ENCODE peak calls at places on chromosomes 4 and X, in five cellular contexts. S is thyroid gland; D is endothelial cell of umbilical vein; B is effector memory CD4-positive, alpha-beta T cell; A is transverse colon. G is an unnamed sample. For H3K36me3 and H3K27me3, the result is how much of the 10 kb centered on the place peaks cover.

GRCh38 chr4:147513051-147513450 is 32.2 kb downstream of the EDNRA start:
- DNase-seq in A (no peak), S (no peak), B (no peak), D (no peak), G (no peak)

GRCh38 chrX:14922437-14922836 is 49.2 kb downstream of the MOSPD2 start:
- DNase-seq in D (no peak), B (no peak), A (no peak), S (no peak), G (no peak)

GRCh38 chrX:31679861-31680260 is 608.0 kb upstream of the FTHL17 start:
- DNase-seq in S (no peak), D (no peak), A (no peak), B (no peak), G (no peak)

GRCh38 chr4:60201052-60201673 is 999.0 kb upstream of the ADGRL3 start:
- DNase-seq in A (peak), S (peak), B (no peak), D (peak), G (peak)

GRCh38 chr4:86896596-86896995 is 4.4 kb upstream of the C4orf36 start:
- DNase-seq in S (no peak), B (no peak), D (no peak), A (no peak), G (no peak)

GRCh38 chrX:106168107-106168506 is at the start of gene PWWP3B:
- DNase-seq in A (peak), D (no peak), S (peak), B (no peak), G (peak)

GRCh38 chr4:155762351-155762750 is 3.5 kb downstream of the GUCY1B1 start:
- DNase-seq in B (no peak), A (no peak), S (no peak), D (no peak), G (no peak)

GRCh38 chr4:151331276-151332042 is 6.1 kb upstream of the SH3D19 start:
- DNase-seq in B (no peak), A (no peak), D (no peak), S (no peak), G (no peak)

GRCh38 chr4:137310156-137310555 is 222.1 kb downstream of the PCDH18 start:
- DNase-seq in A (no peak), S (no peak), B (no peak), D (no peak), G (no peak)

GRCh38 chr4:148240241-148240640 is 202.0 kb downstream of the NR3C2 start:
- DNase-seq in S (no peak), B (no peak), A (no peak), D (no peak), G (no peak)

GRCh38 chr4:125013891-125014290 is 300.9 kb upstream of the FAT4 start:
- DNase-seq in B (no peak), S (no peak), D (no peak), A (no peak), G (no peak)

GRCh38 chrX:70922776-70923473 is 8.0 kb downstream of the SLC7A3 start:
- DNase-seq in D (no peak), B (no peak), A (no peak), S (no peak), G (no peak)

DNA sequence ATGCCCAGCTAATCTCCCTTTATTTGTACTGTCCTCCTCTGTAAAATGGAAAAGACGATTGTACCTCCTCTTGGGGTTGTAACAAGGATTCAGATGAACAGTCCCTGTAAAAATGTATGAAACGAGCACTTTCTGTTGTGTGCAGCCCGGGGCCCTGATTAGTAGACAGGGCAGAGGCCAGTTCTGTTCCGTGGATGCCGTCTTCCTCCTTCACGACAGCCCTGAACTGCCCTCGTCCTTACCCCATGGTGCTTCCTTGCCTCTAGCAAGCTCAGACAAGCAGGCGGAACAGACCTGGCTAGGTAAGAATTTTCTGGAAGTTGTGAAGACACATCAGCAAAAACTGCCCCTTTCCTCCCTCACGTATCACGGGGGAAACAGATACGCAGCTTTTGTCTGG is 22.3 kb upstream of the TADA2B start:
- DNase-seq in A (no peak), B (no peak), S (no peak), D (no peak), G (no peak)
- H3K36me3 ChIP-seq in A (under half), B (half or more), S (under half), D (under half), G (under half)

GRCh38 chr4:173367946-173368345 is 2.8 kb upstream of the SAP30 start:
- DNase-seq in A (no peak), S (no peak), B (no peak), D (peak), G (no peak)
- H3K27ac ChIP-seq in A (peak), S (no peak), B (no peak), D (peak), G (no peak)

DNA sequence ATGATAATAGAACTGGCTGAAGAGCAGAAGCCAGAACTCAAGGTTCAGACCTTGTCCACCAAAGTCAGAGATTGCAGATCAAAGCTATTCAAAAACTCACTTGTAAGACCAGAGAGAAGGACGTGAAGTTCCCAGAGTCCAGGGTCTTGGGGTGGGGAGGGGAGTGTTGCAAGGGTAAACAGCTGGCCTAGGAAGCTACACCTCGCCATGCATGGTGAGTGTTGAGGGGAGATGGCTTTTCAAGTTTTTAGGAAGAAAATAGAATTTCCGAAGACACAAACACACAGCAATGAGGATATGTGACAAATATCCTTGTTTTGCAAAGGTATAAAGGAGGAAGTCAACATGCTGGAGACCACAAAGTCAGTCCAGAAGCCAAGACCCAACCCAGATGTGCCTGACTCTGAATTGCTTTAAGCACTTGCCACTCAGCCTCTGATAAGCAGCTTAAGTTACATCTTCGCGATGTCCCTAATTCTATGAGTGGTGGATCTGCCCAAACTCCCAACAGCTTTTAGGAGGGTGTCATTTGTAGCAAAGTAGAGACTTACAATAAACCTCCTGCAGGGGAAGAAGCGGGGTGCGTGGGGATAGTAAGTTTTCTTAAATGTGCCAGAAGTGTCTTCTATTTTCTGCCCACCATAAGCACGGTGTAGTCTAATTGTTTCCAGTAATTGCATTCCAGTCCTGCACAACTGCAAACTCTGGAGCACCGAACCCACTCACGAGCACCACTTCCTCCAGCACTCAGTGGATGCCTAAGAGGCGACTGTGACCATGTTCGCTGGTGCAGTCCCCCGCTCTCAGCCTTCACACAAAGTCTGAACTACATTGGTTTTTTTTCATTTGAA is 26.5 kb downstream of the HAND2 start:
- DNase-seq in B (no peak), D (no peak), S (no peak), A (no peak), G (no peak)
- H3K27me3 ChIP-seq in B (half or more), D (half or more), S (half or more), A (half or more), G (under half)

DNA sequence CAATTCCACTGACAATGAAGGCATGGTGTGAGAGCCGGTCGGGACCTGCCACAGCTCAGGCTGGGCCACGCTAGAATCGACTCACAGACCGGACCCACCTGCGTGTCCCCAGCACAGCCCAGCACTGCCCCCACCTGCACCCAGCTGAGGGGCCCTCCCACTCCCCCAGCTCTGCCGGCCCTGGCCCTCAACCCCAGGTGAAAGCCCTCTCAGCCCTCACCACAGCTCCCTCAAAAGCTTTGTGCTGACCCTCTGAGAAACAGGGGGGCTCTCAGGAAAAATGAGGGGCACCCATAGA is 25.1 kb downstream of the GAK start:
- DNase-seq in B (no peak), S (no peak), A (no peak), D (no peak), G (no peak)
- H3K36me3 ChIP-seq in B (under half), S (under half), A (under half), D (under half), G (under half)

GRCh38 chrX:150582338-150582948 is 14.0 kb downstream of the MTM1 start:
- DNase-seq in B (no peak), D (no peak), A (no peak), S (no peak), G (no peak)
- H3K27ac ChIP-seq in B (no peak), D (no peak), A (no peak), S (no peak), G (no peak)

DNA sequence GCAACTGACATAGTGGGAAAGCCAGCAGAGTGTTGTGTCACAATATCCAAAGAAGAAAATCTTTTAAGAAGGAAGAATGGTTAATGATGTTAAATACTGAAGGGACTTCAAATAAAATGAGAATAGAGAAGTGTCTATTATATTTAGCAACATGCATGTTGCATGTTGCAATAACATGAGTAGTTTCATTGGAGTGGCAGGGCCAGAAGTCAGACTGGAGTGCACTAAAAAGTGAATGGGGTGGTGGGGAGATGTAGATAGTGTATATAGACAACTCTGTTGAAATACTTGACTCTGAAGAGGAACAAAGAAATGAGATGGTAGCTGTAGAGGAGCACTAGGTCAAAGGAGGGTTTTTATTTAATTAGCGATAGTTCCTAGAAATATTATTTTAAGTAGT is 9.5 kb upstream of the AMMECR1 start:
- DNase-seq in A (no peak), D (no peak), B (no peak), S (no peak), G (no peak)
- H3K27me3 ChIP-seq in A (under half), D (under half), B (under half), S (under half), G (under half)

DNA sequence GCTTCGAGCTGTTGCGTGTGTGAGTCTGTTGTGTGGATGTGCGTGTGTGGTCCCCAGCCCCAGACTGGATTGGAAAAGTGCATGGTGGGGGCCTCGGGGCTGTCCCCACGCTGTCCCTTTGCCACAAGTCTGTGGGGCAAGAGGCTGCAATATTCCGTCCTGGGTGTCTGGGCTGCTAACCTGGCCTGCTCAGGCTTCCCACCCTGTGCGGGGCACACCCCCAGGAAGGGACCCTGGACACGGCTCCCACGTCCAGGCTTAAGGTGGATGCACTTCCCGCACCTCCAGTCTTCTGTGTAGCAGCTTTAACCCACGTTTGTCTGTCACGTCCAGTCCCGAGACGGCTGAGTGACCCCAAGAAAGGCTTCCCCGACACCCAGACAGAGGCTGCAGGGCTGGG is 8.4 kb downstream of the SLC6A8 start:
- DNase-seq in S (no peak), B (no peak), D (no peak), A (no peak), G (no peak)
- H3K36me3 ChIP-seq in S (under half), B (under half), D (under half), A (under half), G (under half)

GRCh38 chrX:3711331-3711917 is 2.0 kb downstream of the PRKX start:
- DNase-seq in S (no peak), B (no peak), A (peak), D (no peak), G (no peak)
- H3K27ac ChIP-seq in S (peak), B (peak), A (peak), D (no peak), G (no peak)

GRCh38 chr4:54091637-54092404 is 8.1 kb upstream of the GSX2 start:
- DNase-seq in A (peak), D (peak), B (peak), S (peak), G (peak)

GRCh38 chr4:54089875-54090274 is 10.1 kb upstream of the GSX2 start:
- DNase-seq in D (no peak), B (no peak), S (no peak), A (no peak), G (no peak)

GRCh38 chr4:54090404-54090803 is 9.6 kb upstream of the GSX2 start:
- DNase-seq in A (no peak), B (no peak), S (no peak), D (no peak), G (no peak)

GRCh38 chr4:54092405-54092759 is 7.6 kb upstream of the GSX2 start:
- DNase-seq in B (no peak), S (no peak), A (no peak), D (no peak), G (no peak)

GRCh38 chr4:54090804-54091623 is 8.9 kb upstream of the GSX2 start:
- DNase-seq in A (peak), B (no peak), D (peak), S (peak), G (peak)
- H3K27me3 ChIP-seq in A (half or more), B (under half), D (under half), S (under half), G (under half)